ENCODE peak calls at places on chromosome 10, in four cellular contexts. P, G, J and W are unnamed samples.

GRCh38 chr10:110903280-110904278 is 15.4 kb downstream of the BBIP1 start:
- DNase-seq in G (no peak), J (no peak), P (no peak), W (no peak)

GRCh38 chr10:130079614-130080460 is 30.8 kb downstream of the C10orf143 start:
- DNase-seq in G (no peak), P (no peak), J (no peak), W (no peak)

GRCh38 chr10:104925232-104925851 is 284.3 kb downstream of the SORCS3 start:
- DNase-seq in G (peak), P (no peak), J (peak), W (no peak)

GRCh38 chr10:36765777-36766176 is 359.6 kb upstream of the ANKRD30A start:
- DNase-seq in J (no peak), G (no peak), P (no peak), W (no peak)

GRCh38 chr10:125120046-125120710 is 40.2 kb downstream of the CTBP2 start:
- DNase-seq in J (no peak), P (peak), G (no peak), W (no peak)

GRCh38 chr10:7306147-7306546 is 104.7 kb downstream of the SFMBT2 start:
- DNase-seq in P (peak), J (no peak), G (no peak), W (no peak)

GRCh38 chr10:114548662-114549061 is 109.4 kb downstream of the ABLIM1 start:
- DNase-seq in J (peak), G (no peak), P (no peak), W (no peak)

GRCh38 chr10:47040041-47040491 is 128.8 kb downstream of the PTPN20 start:
- DNase-seq in P (peak), G (no peak), J (no peak), W (no peak)

GRCh38 chr10:44956176-44956575 is 3.4 kb upstream of the RASSF4 start:
- DNase-seq in J (no peak), G (peak), P (peak), W (no peak)

GRCh38 chr10:23314835-23315239 is 29.8 kb downstream of the C10orf67 start:
- DNase-seq in G (peak), J (peak), P (no peak), W (no peak)

GRCh38 chr10:105843786-105844560 is 1202.9 kb downstream of the SORCS3 start:
- DNase-seq in G (no peak), J (no peak), P (no peak), W (no peak)

GRCh38 chr10:23786594-23786993 is 347.7 kb downstream of the OTUD1 start:
- DNase-seq in J (no peak), G (no peak), P (no peak), W (no peak)

GRCh38 chr10:72801263-72801868 is 92.2 kb upstream of the OIT3 start:
- DNase-seq in J (no peak), P (no peak), G (no peak), W (no peak)

GRCh38 chr10:5555031-5555510 is 30.3 kb downstream of the CALML3 start:
- DNase-seq in J (no peak), G (no peak), P (peak), W (no peak)

GRCh38 chr10:5685764-5686240 is 1.2 kb downstream of the TASOR2 start:
- DNase-seq in J (no peak), P (no peak), G (no peak), W (no peak)

GRCh38 chr10:24706479-24707118 is 17.1 kb downstream of the ARHGAP21 start:
- DNase-seq in P (no peak), G (peak), J (no peak), W (no peak)

GRCh38 chr10:46225597-46225996 is 61.2 kb upstream of the ANTXRL start:
- DNase-seq in P (peak), J (peak), G (no peak), W (no peak)

GRCh38 chr10:113780681-113781250 is 29.3 kb downstream of the PLEKHS1 start:
- DNase-seq in J (no peak), P (no peak), G (no peak), W (no peak)

GRCh38 chr10:88385601-88386203 is 197.4 kb downstream of the RNLS start:
- DNase-seq in J (peak), G (no peak), P (peak), W (no peak)

GRCh38 chr10:132102071-132102716 is 36.4 kb downstream of the JAKMIP3 start:
- DNase-seq in G (no peak), P (peak), J (peak), W (no peak)

GRCh38 chr10:116796910-116797513 is 52.3 kb upstream of the ENO4 start:
- DNase-seq in P (peak), G (peak), J (peak), W (no peak)

GRCh38 chr10:68095176-68095575 is 14.1 kb upstream of the MYPN start:
- DNase-seq in G (no peak), J (no peak), P (no peak), W (no peak)

GRCh38 chr10:92891885-92892705 is 43.8 kb downstream of the EXOC6 start:
- DNase-seq in P (peak), J (peak), G (peak), W (no peak)

GRCh38 chr10:104907509-104907908 is 266.4 kb downstream of the SORCS3 start:
- DNase-seq in G (no peak), P (no peak), J (no peak), W (no peak)

GRCh38 chr10:89122431-89123066 is 84.6 kb downstream of the CH25H start:
- DNase-seq in P (no peak), G (no peak), J (no peak), W (no peak)

GRCh38 chr10:127649642-127650041 is 87.3 kb upstream of the FOXI2 start:
- DNase-seq in G (no peak), J (no peak), P (no peak), W (no peak)

GRCh38 chr10:3935141-3935540 is 150.1 kb upstream of the KLF6 start:
- DNase-seq in G (peak), J (no peak), P (no peak), W (no peak)

DNA sequence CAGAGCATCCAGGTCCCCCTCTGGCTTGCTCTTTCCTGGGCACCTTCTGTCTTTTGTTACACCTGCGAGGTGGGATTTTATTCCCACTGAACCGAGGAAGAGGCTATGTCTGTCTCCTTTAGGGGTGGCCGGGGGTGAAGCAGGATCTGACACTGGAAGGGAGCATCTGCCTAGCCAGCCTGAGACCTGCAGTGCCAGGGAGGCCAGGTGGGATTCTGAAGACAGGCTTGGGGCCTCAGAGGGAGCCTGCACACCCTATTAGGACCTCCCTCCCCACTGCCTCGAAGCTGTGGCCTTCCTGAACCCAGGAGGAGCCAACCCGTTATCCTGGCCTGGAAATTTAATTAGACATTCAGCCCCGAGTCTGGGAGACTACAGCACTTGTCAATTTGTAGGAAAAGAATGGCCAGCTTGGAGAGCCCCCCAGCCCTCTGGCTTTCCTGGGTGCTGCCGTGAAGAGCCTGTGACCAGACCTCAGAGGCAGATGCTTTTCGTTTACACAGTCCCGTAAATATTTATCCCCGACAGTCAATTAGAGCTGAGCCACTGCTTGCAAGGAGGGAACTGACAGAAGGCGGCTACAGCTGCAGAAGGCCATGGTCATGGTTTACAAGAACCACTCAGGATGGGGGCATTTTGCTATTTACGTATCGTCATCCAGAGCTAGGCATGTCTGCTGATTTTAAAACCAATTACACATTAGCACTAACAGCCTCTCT is 19.6 kb downstream of the CHAT start:
- DNase-seq in G (no peak), P (peak), J (no peak), W (no peak)
- TF ChIP-seq CTCF in G (no peak), P (no peak), J (no peak), W (no peak)

GRCh38 chr10:57262908-57263307 is 901.8 kb upstream of the ZWINT start:
- DNase-seq in P (no peak), J (no peak), G (no peak), W (no peak)
- H3K27ac ChIP-seq in P (no peak), J (no peak), G (no peak), W (no peak)

GRCh38 chr10:14775656-14776055 is 959 bp upstream of the FAM107B start:
- DNase-seq in J (no peak), P (no peak), G (no peak), W (no peak)

GRCh38 chr10:14774797-14775196 is at the start of gene FAM107B:
- DNase-seq in P (no peak), J (no peak), G (no peak), W (no peak)

GRCh38 chr10:14774214-14774580 is 500 bp downstream of the FAM107B start:
- DNase-seq in G (no peak), P (no peak), J (no peak), W (no peak)

GRCh38 chr10:14772399-14772798 is 2.3 kb downstream of the FAM107B start:
- DNase-seq in G (no peak), P (no peak), J (no peak), W (no peak)

GRCh38 chr10:14773551-14774213 is 1.0 kb downstream of the FAM107B start:
- DNase-seq in J (no peak), G (no peak), P (no peak), W (no peak)
- TF ChIP-seq CTCF in J (no peak), G (no peak), P (no peak), W (peak)

GRCh38 chr10:101670635-101671034 is 24.3 kb downstream of the FBXW4 start:
- DNase-seq in G (no peak), P (no peak), J (no peak), W (no peak)

GRCh38 chr10:101669181-101669580 is 25.8 kb downstream of the FBXW4 start:
- DNase-seq in P (no peak), J (no peak), G (no peak), W (no peak)

GRCh38 chr10:101663097-101663496 is 31.9 kb downstream of the FBXW4 start:
- DNase-seq in J (no peak), P (no peak), G (no peak), W (no peak)

GRCh38 chr10:101668566-101668965 is 26.4 kb downstream of the FBXW4 start:
- DNase-seq in P (no peak), J (no peak), G (no peak), W (no peak)

DNA sequence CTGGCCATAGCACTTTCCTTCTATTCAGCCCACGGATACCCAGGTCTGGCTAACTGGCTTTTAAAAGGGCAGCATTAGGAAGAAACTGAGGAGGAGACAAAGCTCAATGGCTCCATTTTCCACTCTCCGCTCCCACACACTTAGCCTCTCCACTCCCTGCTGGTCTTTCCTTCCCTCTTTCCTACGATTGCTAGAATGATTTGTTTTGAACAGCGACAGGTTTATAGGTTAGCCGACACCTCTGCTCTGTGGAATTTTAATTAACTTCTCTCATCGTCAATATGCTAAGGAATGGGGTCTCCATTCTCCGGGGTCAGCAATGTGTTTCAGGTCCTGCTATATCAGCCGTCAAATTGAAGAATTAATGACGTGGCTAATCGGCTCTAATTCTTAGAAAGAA is 28.9 kb downstream of the FBXW4 start:
- DNase-seq in P (no peak), J (no peak), G (no peak), W (no peak)
- H3K27ac ChIP-seq in P (no peak), J (no peak), G (no peak), W (no peak)

GRCh38 chr10:75651452-75651851 is 220.0 kb downstream of the LRMDA start:
- DNase-seq in G (no peak), J (no peak), P (no peak), W (no peak)
- TF ChIP-seq CTCF in G (no peak), J (no peak), P (no peak), W (no peak)